ENCODE peak calls at places on chromosome 13, in ten cellular contexts. J is NCI-H1092; E is sigmoid colon; O is AG10803; D is hepatic stellate cell; C is breast epithelium; R is AG04450; W is HS-5; B is stimulated activated CD4-positive, alpha-beta T cell treated with anti-CD3 and anti-CD28 coated beads, Interleukin-1b, Interleukin-23, amount 100 ng/mL, for 4 hours; T is RKO. S is an unnamed sample.

GRCh38 chr13:96075953-96076543 is 13.9 kb upstream of the HS6ST3 start:
- DNase-seq in J (no peak), E (no peak), O (peak), D (no peak), C (no peak), R (no peak), W (no peak), B (no peak), T (peak), S (no peak)

GRCh38 chr13:108944760-108945159 is 315.3 kb downstream of the MYO16 start:
- DNase-seq in J (no peak), E (no peak), O (peak), D (no peak), C (no peak), R (no peak), W (no peak), B (no peak), T (peak), S (no peak)

GRCh38 chr13:50512602-50513527 is 330.6 kb downstream of the DLEU7 start:
- DNase-seq in J (no peak), E (peak), O (peak), D (peak), C (no peak), R (no peak), W (no peak), B (peak), T (no peak), S (no peak)

GRCh38 chr13:59793107-59793506 is 370.6 kb downstream of the DIAPH3 start:
- DNase-seq in J (no peak), E (no peak), O (no peak), D (no peak), C (no peak), R (no peak), W (no peak), B (no peak), T (no peak), S (peak)

GRCh38 chr13:27338816-27339215 is 68.2 kb downstream of the RASL11A start:
- DNase-seq in J (no peak), E (no peak), O (no peak), D (no peak), C (no peak), R (no peak), W (no peak), B (no peak), T (peak), S (peak)

GRCh38 chr13:96900992-96901391 is 93.3 kb downstream of the OXGR1 start:
- DNase-seq in J (no peak), E (no peak), O (no peak), D (no peak), C (no peak), R (no peak), W (no peak), B (no peak), T (no peak), S (peak)

GRCh38 chr13:49444517-49445395 is 682 bp downstream of the SETDB2 start:
- DNase-seq in J (no peak), E (no peak), O (peak), D (peak), C (no peak), R (no peak), W (peak), B (peak), T (peak), S (no peak)

GRCh38 chr13:23599083-23599925 is 29.1 kb downstream of the TNFRSF19 start:
- DNase-seq in J (no peak), E (no peak), O (no peak), D (no peak), C (no peak), R (no peak), W (no peak), B (no peak), T (no peak), S (peak)

GRCh38 chr13:94829201-94829600 is 116.9 kb upstream of the SOX21 start:
- DNase-seq in J (no peak), E (no peak), O (no peak), D (no peak), C (no peak), R (no peak), W (no peak), B (no peak), T (no peak), S (no peak)

GRCh38 chr13:103394670-103395069 is 328.5 kb upstream of the SLC10A2 start:
- DNase-seq in J (no peak), E (no peak), O (no peak), D (no peak), C (no peak), R (no peak), W (no peak), B (no peak), T (no peak), S (no peak)